ENCODE peak calls at places on chromosomes 1 and 21, in five cellular contexts. L is CD8-positive, alpha-beta T cell; E is hepatocyte; Y is adrenal gland; X is CD8-positive, alpha-beta memory T cell. V is an unnamed sample.

GRCh38 chr1:204296431-204296988 is 63.2 kb downstream of the PLEKHA6 start:
- DNase-seq in L (no peak), E (no peak), Y (no peak), X (no peak), V (no peak)

GRCh38 chr1:31154632-31155215 is 85.0 kb downstream of the NKAIN1 start:
- DNase-seq in L (peak; percentile 62), E (peak; percentile 95), Y (peak; percentile 77), X (peak; percentile 65), V (peak; percentile 60)

GRCh38 chr1:224860488-224860887 is 69.0 kb upstream of the DNAH14 start:
- DNase-seq in L (no peak), E (no peak), Y (no peak), X (no peak), V (no peak)

GRCh38 chr1:67921725-67922489 is 88.6 kb upstream of the GNG12 start:
- DNase-seq in L (no peak), E (no peak), Y (no peak), X (no peak), V (peak; percentile 75)

GRCh38 chr1:36351222-36351977 is 28.0 kb upstream of the EVA1B start:
- DNase-seq in L (no peak), E (peak; percentile 49), Y (no peak), X (no peak), V (no peak)

GRCh38 chr21:21973806-21974205 is 975.6 kb downstream of the NCAM2 start:
- DNase-seq in L (no peak), E (no peak), Y (no peak), X (no peak), V (no peak)

GRCh38 chr1:26373789-26374188 is 1.2 kb upstream of the ZNF683 start:
- DNase-seq in L (no peak), E (no peak), Y (no peak), X (no peak), V (no peak)

GRCh38 chr1:212162635-212163034 is 122.6 kb upstream of the PPP2R5A start:
- DNase-seq in L (peak; percentile 31), E (no peak), Y (peak; percentile 42), X (no peak), V (no peak)

GRCh38 chr1:228751360-228752098 is 16.2 kb downstream of the RHOU start:
- DNase-seq in L (no peak), E (no peak), Y (no peak), X (no peak), V (no peak)

GRCh38 chr1:246724001-246724724 is at the start of gene SCCPDH:
- DNase-seq in L (peak; percentile 69), E (peak; percentile 91), Y (peak; percentile 74), X (peak; percentile 78), V (no peak)

GRCh38 chr21:36551731-36552457 is 72.0 kb upstream of the CLDN14 start:
- DNase-seq in L (no peak), E (peak; percentile 55), Y (no peak), X (no peak), V (no peak)

GRCh38 chr1:159442428-159442827 is 2.9 kb downstream of the OR10J1 start:
- DNase-seq in L (no peak), E (no peak), Y (no peak), X (no peak), V (no peak)

GRCh38 chr1:12595839-12596821 is 21.9 kb downstream of the DHRS3 start:
- DNase-seq in L (peak; percentile 38), E (peak; percentile 95), Y (peak; percentile 86), X (no peak), V (no peak)

GRCh38 chr1:180155202-180155682 is 573 bp downstream of the QSOX1 start:
- DNase-seq in L (no peak), E (no peak), Y (no peak), X (no peak), V (no peak)

GRCh38 chr1:196462101-196462500 is 146.1 kb downstream of the KCNT2 start:
- DNase-seq in L (no peak), E (no peak), Y (no peak), X (no peak), V (no peak)

GRCh38 chr1:30525980-30526651 is 197.3 kb downstream of the MATN1 start:
- DNase-seq in L (no peak), E (peak; percentile 73), Y (peak; percentile 85), X (no peak), V (no peak)

GRCh38 chr1:168499094-168500049 is 44.4 kb downstream of the XCL2 start:
- DNase-seq in L (no peak), E (no peak), Y (no peak), X (no peak), V (no peak)

DNA sequence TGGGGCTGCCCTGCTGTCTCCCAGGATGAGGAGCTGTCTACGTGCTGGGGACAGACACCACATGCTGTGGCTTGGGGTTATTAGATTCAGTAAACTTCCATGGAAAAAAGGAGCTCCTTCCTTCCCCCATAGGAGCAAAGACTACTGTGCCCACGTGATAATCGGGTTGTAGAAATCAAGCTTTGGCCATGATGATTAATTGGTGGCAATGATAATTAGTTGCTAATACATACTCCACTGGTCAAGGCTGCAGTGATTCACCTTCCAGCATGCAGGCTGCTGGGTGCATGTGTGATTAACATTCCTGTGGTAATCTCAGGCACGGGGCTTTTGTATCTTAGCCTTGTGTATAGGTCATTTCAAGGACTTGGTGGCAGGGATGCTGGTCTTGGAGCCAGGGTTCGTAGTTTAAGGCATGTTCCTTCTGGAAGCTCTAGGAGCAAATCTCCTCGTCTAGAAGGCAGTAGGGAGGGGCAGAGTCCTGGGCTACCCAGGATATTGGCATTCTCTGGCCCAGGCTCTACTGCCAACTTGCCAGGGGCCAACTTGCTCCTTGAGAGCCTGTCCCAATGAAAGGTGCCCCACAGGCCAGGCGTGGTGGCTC is 41.4 kb downstream of the TMCO4 start:
- DNase-seq in L (no peak), E (peak; percentile 38), Y (peak; percentile 90), X (no peak), V (no peak)
- H3K27ac ChIP-seq in L (no peak overlapping the region), E (no peak overlapping the region), Y (no peak overlapping the region), X (no peak overlapping the region), V (no peak overlapping the region)

GRCh38 chr1:210293191-210293607 is 35.5 kb upstream of the HHAT start:
- DNase-seq in L (no peak), E (peak; percentile 42), Y (peak; percentile 30), X (no peak), V (no peak)
- H3K27ac ChIP-seq in L (no peak overlapping the region), E (peak overlapping the region; percentile 90), Y (no peak overlapping the region), X (no peak overlapping the region), V (no peak overlapping the region)

GRCh38 chr21:38956006-38956405 is 150.3 kb downstream of the ETS2 start:
- DNase-seq in L (no peak), E (no peak), Y (no peak), X (no peak), V (no peak)
- H3K27ac ChIP-seq in L (no peak overlapping the region), E (peak overlapping the region; percentile 96), Y (no peak overlapping the region), X (no peak overlapping the region), V (no peak overlapping the region)

DNA sequence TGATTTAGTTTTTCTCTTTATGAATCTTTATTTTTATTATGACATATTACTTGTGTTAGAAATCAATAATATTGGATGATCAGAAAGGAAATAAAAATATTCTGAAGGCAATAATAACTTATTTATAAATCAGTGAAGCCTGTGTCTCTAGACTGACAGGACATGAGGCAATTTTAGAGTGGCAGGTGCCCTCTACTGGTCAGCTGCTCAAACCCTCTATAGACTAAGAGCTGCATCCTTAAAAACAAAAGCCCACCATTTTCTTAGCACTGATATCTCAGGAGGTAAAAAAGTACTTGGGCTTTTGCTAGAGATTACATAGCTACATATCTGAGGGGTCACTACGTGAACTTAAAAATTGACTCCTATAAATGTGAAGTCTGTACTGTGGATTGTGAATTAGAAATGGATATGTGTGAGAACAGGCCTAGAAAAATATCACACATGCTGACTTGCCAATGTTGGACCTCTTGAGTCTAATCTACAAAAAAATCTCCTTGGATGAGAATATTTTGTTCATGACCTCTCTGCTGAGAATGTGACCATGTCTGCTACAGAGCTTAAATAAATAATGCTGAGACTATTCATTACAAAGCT is 597.9 kb upstream of the ADAMTS5 start:
- DNase-seq in L (no peak), E (peak; percentile 64), Y (peak; percentile 42), X (no peak), V (no peak)
- H3K27ac ChIP-seq in L (no peak overlapping the region), E (no peak overlapping the region), Y (no peak overlapping the region), X (no peak overlapping the region), V (no peak overlapping the region)

DNA sequence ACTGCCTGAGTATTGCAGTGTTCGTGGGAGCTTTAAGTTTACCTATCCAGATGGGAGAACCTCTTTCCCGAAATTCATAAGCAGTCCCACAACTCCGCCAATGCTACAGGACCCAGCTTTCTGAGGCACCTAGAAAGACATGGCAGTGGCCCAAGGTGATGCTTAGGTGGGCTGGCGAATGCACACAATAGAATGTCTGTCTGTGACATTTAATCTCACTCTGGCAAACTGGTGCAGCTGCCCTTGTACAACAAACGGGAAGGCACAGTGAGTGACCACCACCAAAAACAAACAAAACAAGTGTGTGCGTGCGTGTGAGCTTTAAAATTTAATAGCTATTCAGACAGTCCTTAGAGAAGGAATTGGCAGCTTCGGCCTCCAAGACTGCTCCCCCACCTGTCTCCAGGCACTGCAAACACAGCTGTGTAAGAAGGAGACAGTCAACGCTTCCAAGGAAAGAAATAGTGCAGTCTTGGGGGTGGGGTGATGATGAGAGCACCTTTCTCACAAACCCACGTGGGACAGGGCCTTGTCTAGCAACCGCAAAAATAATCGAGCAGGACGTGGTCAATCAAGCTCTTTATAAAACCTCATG is 84.3 kb downstream of the TM2D1 start:
- DNase-seq in L (no peak), E (no peak), Y (no peak), X (no peak), V (no peak)
- H3K27ac ChIP-seq in L (no peak overlapping the region), E (peak overlapping the region; percentile 76), Y (no peak overlapping the region), X (no peak overlapping the region), V (no peak overlapping the region)

GRCh38 chr1:112603541-112603940 is 15.4 kb downstream of the ST7L start:
- DNase-seq in L (no peak), E (no peak), Y (no peak), X (no peak), V (no peak)
- H3K27ac ChIP-seq in L (no peak overlapping the region), E (no peak overlapping the region), Y (no peak overlapping the region), X (no peak overlapping the region), V (no peak overlapping the region)

GRCh38 chr1:43284065-43284464 is 1.3 kb downstream of the C1orf210 start:
- DNase-seq in L (no peak), E (no peak), Y (no peak), X (peak; percentile 3), V (no peak)

GRCh38 chr1:43286533-43286932 is 1.2 kb upstream of the C1orf210 start:
- DNase-seq in L (no peak), E (no peak), Y (no peak), X (peak; percentile 32), V (no peak)

GRCh38 chr1:43285269-43285986 is at the start of gene C1orf210:
- DNase-seq in L (no peak), E (peak; percentile 94), Y (no peak), X (peak; percentile 41), V (peak; percentile 45)

GRCh38 chr1:43286115-43286514 is 734 bp upstream of the C1orf210 start:
- DNase-seq in L (no peak), E (no peak), Y (no peak), X (peak; percentile 21), V (no peak)

DNA sequence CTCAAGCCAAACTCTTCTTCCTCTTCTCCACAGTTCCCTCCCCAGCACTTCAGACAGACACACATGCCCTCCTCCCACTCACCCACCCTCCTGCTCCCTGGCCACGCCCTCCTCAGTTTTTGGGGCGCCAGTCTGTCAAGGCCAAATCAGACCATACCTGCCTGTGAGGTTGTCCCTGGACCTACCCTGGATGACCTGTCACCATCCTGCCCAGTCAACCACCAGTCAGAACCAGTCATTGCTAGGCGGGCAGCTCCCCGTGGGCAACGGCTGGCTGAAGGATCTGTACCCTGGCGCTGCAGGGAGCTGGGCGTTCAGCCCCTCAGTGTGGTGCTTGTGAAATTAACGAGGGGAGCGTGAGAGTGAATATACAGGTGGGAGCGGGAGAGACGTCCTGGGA is 670 bp downstream of the C1orf210 start:
- DNase-seq in L (no peak), E (no peak), Y (no peak), X (peak; percentile 26), V (no peak)
- H3K27ac ChIP-seq in L (no peak overlapping the region), E (peak overlapping the region; percentile 95), Y (no peak overlapping the region), X (no peak overlapping the region), V (peak overlapping the region; percentile 45)

V was measured in epithelial cell of prostate.